ENCODE peak calls at places on chromosomes 12 and 14, in five cellular contexts. X is HCT116, W is T1000, I is NCI-H460, P is neural progenitor cell. C is an unnamed sample.

GRCh38 chr12:118741196-118741595 is 240.1 kb upstream of the SRRM4 start:
- DNase-seq in I (no peak), P (peak; percentile 21), X (no peak), W (no peak), C (no peak)

GRCh38 chr12:43011383-43011926 is 421.9 kb upstream of the PRICKLE1 start:
- DNase-seq in I (no peak), X (no peak), W (no peak), P (no peak), C (no peak)

GRCh38 chr12:52876371-52876770 is 27.6 kb upstream of the KRT78 start:
- DNase-seq in X (no peak), P (no peak), W (no peak), I (no peak), C (no peak)

GRCh38 chr12:101799774-101800173 is 31.0 kb downstream of the GNPTAB start:
- DNase-seq in W (no peak), X (no peak), P (no peak), I (no peak), C (no peak)

GRCh38 chr12:27456618-27457017 is 10.1 kb downstream of the SMCO2 start:
- DNase-seq in W (no peak), I (no peak), X (no peak), P (no peak), C (no peak)

GRCh38 chr14:102362084-102362483 is 606 bp downstream of the CINP start:
- DNase-seq in P (peak; percentile 8), X (no peak), W (no peak), I (no peak), C (no peak)

GRCh38 chr14:55333785-55334485 is 62.7 kb downstream of the FBXO34 start:
- DNase-seq in I (no peak), X (no peak), P (no peak), W (no peak), C (no peak)

GRCh38 chr12:24494401-24494800 is 454.5 kb downstream of the BCAT1 start:
- DNase-seq in W (no peak), P (no peak), X (no peak), I (no peak), C (no peak)

GRCh38 chr12:122893208-122894151 is 2.4 kb downstream of the VPS37B start:
- DNase-seq in X (no peak), P (no peak), I (no peak), W (no peak), C (no peak)

GRCh38 chr12:130672122-130672825 is 43.8 kb downstream of the RIMBP2 start:
- DNase-seq in P (no peak), I (no peak), W (no peak), X (no peak), C (no peak)

GRCh38 chr12:22110176-22110575 is 64.2 kb downstream of the CMAS start:
- DNase-seq in P (no peak), X (no peak), W (no peak), I (no peak), C (no peak)

GRCh38 chr12:84982888-84983287 is 53.2 kb downstream of the TSPAN19 start:
- DNase-seq in W (no peak), P (no peak), I (no peak), X (no peak), C (no peak)

GRCh38 chr12:24608637-24609285 is 340.1 kb downstream of the BCAT1 start:
- DNase-seq in I (no peak), W (no peak), X (no peak), P (no peak), C (peak; percentile 5)

GRCh38 chr12:89236748-89237428 is 115.4 kb downstream of the DUSP6 start:
- DNase-seq in X (peak; percentile 13), I (no peak), W (no peak), P (no peak), C (no peak)

GRCh38 chr14:105475916-105476845 is 1.6 kb downstream of the CRIP2 start:
- DNase-seq in X (no peak), P (peak; percentile 34), W (no peak), I (no peak), C (no peak)

GRCh38 chr14:74636424-74637183 is 24.6 kb upstream of the LTBP2 start:
- DNase-seq in X (no peak), P (no peak), W (no peak), I (no peak), C (no peak)

GRCh38 chr12:92063641-92064040 is 82.0 kb downstream of the BTG1 start:
- DNase-seq in X (no peak), P (no peak), W (no peak), I (no peak), C (no peak)

GRCh38 chr12:9646794-9647622 is 22.5 kb upstream of the CLEC2D start:
- DNase-seq in W (no peak), X (no peak), P (peak; percentile 8), I (no peak), C (no peak)

GRCh38 chr14:104545151-104545931 is 34.2 kb upstream of the C14orf180 start:
- DNase-seq in P (no peak), W (no peak), X (no peak), I (no peak), C (no peak)

GRCh38 chr12:55725556-55725955 is 3.3 kb downstream of the CD63 start:
- DNase-seq in P (no peak), W (no peak), I (no peak), X (no peak), C (no peak)

GRCh38 chr14:59306775-59307174 is 118.3 kb downstream of the DAAM1 start:
- DNase-seq in X (no peak), I (no peak), W (no peak), P (no peak), C (peak; percentile 71)

C was measured in pulmonary artery endothelial cell.